ENCODE peak calls at places on chromosome 1, in ten cellular contexts. N is WERI-Rb-1; S is SK-N-SH; T is right lobe of liver; C is heart left ventricle; V is neuronal stem cell; H is CD4-positive, alpha-beta memory T cell; F is Panc1; X is lower lobe of right lung; R is astrocyte. Z is an unnamed sample.

GRCh38 chr1:33286451-33287185 is 30.3 kb downstream of the ZNF362 start:
- DNase-seq in N (no peak), S (no peak), T (no peak), C (no peak), V (no peak), H (no peak), F (no peak), X (no peak), R (no peak), Z (no peak)

GRCh38 chr1:218693584-218693983 is 348.4 kb downstream of the TGFB2 start:
- DNase-seq in N (no peak), S (no peak), T (no peak), C (no peak), V (no peak), H (no peak), F (no peak), X (no peak), R (no peak), Z (no peak)

GRCh38 chr1:100455478-100456072 is 82.4 kb upstream of the GPR88 start:
- DNase-seq in N (no peak), S (peak; percentile 6), T (no peak), C (no peak), V (no peak), H (peak; percentile 33), F (no peak), X (no peak), R (no peak), Z (no peak)

GRCh38 chr1:48701445-48701844 is 75.2 kb downstream of the BEND5 start:
- DNase-seq in N (no peak), S (no peak), T (no peak), C (no peak), V (no peak), H (no peak), F (no peak), X (no peak), R (no peak), Z (no peak)

GRCh38 chr1:94871031-94871430 is 50.9 kb downstream of the SLC44A3 start:
- DNase-seq in N (no peak), S (no peak), T (no peak), C (no peak), V (no peak), H (no peak), F (no peak), X (no peak), R (peak; percentile 92), Z (no peak)

GRCh38 chr1:151885479-151885878 is 23.8 kb downstream of the THEM4 start:
- DNase-seq in N (no peak), S (no peak), T (no peak), C (no peak), V (no peak), H (no peak), F (no peak), X (no peak), R (no peak), Z (no peak)

GRCh38 chr1:228989176-228989575 is 253.9 kb downstream of the RHOU start:
- DNase-seq in N (no peak), S (no peak), T (no peak), C (no peak), V (no peak), H (no peak), F (no peak), X (no peak), R (no peak), Z (no peak)

GRCh38 chr1:182677393-182678098 is 6.8 kb downstream of the RGS8 start:
- DNase-seq in N (no peak), S (no peak), T (no peak), C (no peak), V (no peak), H (no peak), F (no peak), X (no peak), R (no peak), Z (no peak)

GRCh38 chr1:167289063-167289442 is 68.4 kb downstream of the POU2F1 start:
- DNase-seq in N (no peak), S (no peak), T (no peak), C (no peak), V (no peak), H (no peak), F (no peak), X (no peak), R (no peak), Z (no peak)

GRCh38 chr1:77182083-77182482 is 37.1 kb downstream of the PIGK start:
- DNase-seq in N (no peak), S (no peak), T (no peak), C (no peak), V (no peak), H (no peak), F (no peak), X (no peak), R (no peak), Z (no peak)

GRCh38 chr1:18234790-18235242 is 127.2 kb downstream of the IGSF21 start:
- DNase-seq in N (peak; percentile 76), S (peak; percentile 81), T (no peak), C (no peak), V (peak; percentile 75), H (no peak), F (no peak), X (no peak), R (no peak), Z (peak; percentile 82)

GRCh38 chr1:19435851-19436465 is 49.4 kb downstream of the CAPZB start:
- DNase-seq in N (no peak), S (no peak), T (no peak), C (no peak), V (no peak), H (no peak), F (no peak), X (no peak), R (peak; percentile 84), Z (no peak)

GRCh38 chr1:98792123-98792522 is 130.6 kb downstream of the SNX7 start:
- DNase-seq in N (no peak), S (peak; percentile 24), T (no peak), C (no peak), V (no peak), H (no peak), F (no peak), X (no peak), R (peak; percentile 14), Z (no peak)

GRCh38 chr1:53586765-53587164 is 127.6 kb downstream of the DMRTB1 start:
- DNase-seq in N (no peak), S (peak; percentile 5), T (no peak), C (peak; percentile 2), V (no peak), H (no peak), F (no peak), X (no peak), R (no peak), Z (no peak)

GRCh38 chr1:203281851-203282661 is 23.3 kb upstream of the BTG2 start:
- DNase-seq in N (peak; percentile 24), S (no peak), T (no peak), C (peak; percentile 5), V (no peak), H (no peak), F (no peak), X (no peak), R (no peak), Z (no peak)

GRCh38 chr1:204409111-204409510 is 2.5 kb downstream of the PPP1R15B start:
- DNase-seq in N (no peak), S (no peak), T (no peak), C (no peak), V (no peak), H (no peak), F (no peak), X (no peak), R (no peak), Z (no peak)

GRCh38 chr1:54356680-54357147 is 49.5 kb downstream of the SSBP3 start:
- DNase-seq in N (no peak), S (no peak), T (no peak), C (no peak), V (no peak), H (peak; percentile 56), F (no peak), X (no peak), R (no peak), Z (no peak)

DNA sequence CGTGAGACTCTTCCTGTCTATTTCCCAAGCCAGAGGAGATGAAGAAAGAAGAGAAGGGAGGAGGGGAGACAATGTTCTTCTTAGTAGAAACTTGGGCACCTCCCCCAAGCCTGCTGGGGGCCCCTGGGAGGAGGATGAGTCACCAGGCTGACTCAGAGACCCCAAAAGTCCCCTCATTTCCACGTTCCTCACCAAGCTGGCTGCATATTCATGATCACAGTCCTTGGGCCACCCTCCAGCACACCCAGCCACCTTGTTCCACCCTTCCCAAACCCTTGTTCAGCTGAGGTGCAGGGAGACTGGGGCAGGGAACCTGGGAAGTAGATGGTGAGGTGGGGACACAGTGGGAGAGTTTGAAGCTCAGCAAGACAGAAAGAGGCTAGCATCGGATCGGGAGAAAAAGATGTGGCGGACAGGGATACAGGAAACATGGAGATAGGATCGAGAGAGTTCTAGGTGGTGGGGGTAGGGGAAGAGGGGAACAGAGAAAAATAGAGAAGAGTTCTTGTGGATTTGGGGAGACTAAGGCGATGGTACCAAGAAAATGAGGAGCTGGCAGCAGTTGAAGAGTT is 712 bp downstream of the RAB13 start:
- DNase-seq in N (no peak), S (no peak), T (no peak), C (no peak), V (no peak), H (no peak), F (no peak), X (no peak), R (peak; percentile 50), Z (no peak)
- H3K27ac ChIP-seq in N (no peak overlapping the region), S (peak overlapping the region; percentile 86), T (peak overlapping the region; percentile 75), C (peak overlapping the region; percentile 92), V (peak overlapping the region; percentile 17), H (no peak overlapping the region), F (peak overlapping the region; percentile 91), X (peak overlapping the region; percentile 85), R (peak overlapping the region; percentile 88), Z (no peak overlapping the region)

GRCh38 chr1:154816937-154817336 is 53.1 kb downstream of the KCNN3 start:
- DNase-seq in N (no peak), S (no peak), T (no peak), C (no peak), V (no peak), H (no peak), F (no peak), X (no peak), R (no peak), Z (no peak)
- H3K4me3 ChIP-seq in N (no peak overlapping the region), S (no peak overlapping the region), T (no peak overlapping the region), C (no peak overlapping the region), V (no peak overlapping the region), H (no peak overlapping the region), F (no peak overlapping the region), X (no peak overlapping the region), R (no peak overlapping the region), Z (no peak overlapping the region)

GRCh38 chr1:27357281-27358037 is 9.3 kb downstream of the MAP3K6 start:
- DNase-seq in N (peak; percentile 70), S (peak; percentile 97), T (peak; percentile 81), C (peak; percentile 70), V (peak; percentile 69), H (peak; percentile 84), F (no peak), X (peak; percentile 88), R (no peak), Z (no peak)
- H3K36me3 ChIP-seq in N (peaks cover 8% of the 10 kb centered on the region), S (peaks cover 21% of the 10 kb centered on the region), T (peaks cover 2% of the 10 kb centered on the region), C (peaks cover 90% of the 10 kb centered on the region), V (peaks cover 3% of the 10 kb centered on the region), H (no peaks in the 10 kb centered on the region), F (no peaks in the 10 kb centered on the region), X (peaks cover 97% of the 10 kb centered on the region), R (peaks cover 3% of the 10 kb centered on the region), Z (no peaks in the 10 kb centered on the region)

DNA sequence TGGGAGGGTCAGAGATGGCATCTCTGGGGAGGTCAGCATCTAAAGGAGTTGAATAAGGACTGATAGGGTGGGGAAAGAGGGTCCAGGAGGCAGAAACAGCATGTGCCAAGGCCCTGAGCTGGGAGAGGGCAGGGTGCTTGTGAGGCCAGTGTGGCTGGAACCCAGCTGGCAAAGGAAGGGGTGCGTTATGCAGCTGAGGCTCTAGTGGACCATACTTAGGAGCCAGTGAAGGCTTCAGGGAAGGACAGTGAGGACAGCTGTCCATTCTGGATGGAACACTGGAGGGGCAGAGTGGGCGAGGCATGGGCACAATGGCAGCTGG is 57.1 kb upstream of the RPL11 start:
- DNase-seq in N (no peak), S (no peak), T (no peak), C (no peak), V (no peak), H (no peak), F (no peak), X (no peak), R (no peak), Z (no peak)
- H3K27ac ChIP-seq in N (peak overlapping the region; percentile 32), S (peak overlapping the region; percentile 93), T (no peak overlapping the region), C (peak overlapping the region; percentile 87), V (no peak overlapping the region), H (no peak overlapping the region), F (peak overlapping the region; percentile 84), X (peak overlapping the region; percentile 75), R (no peak overlapping the region), Z (no peak overlapping the region)

Z was measured in iPS DF 6.9.